ENCODE peak calls at places on chromosomes 6 and 20, in eight cellular contexts. S is PC-3, D is fibroblast of pulmonary artery, N is fibroblast of mammary gland, K is GM06990, A is MM.1S, Y is pancreas, E is ascending aorta. V is an unnamed sample.

GRCh38 chr6:82909551-82909950 is 156.1 kb downstream of the UBE3D start:
- DNase-seq in A (no peak), Y (no peak), E (no peak), K (no peak), S (no peak), N (peak), D (no peak), V (no peak)

GRCh38 chr6:163193326-163193725 is 221.2 kb upstream of the QKI start:
- DNase-seq in E (no peak), A (no peak), N (no peak), K (no peak), S (no peak), Y (no peak), D (no peak), V (no peak)

GRCh38 chr6:156687875-156688549 is 89.2 kb upstream of the ARID1B start:
- DNase-seq in K (no peak), Y (peak), D (peak), A (no peak), S (peak), E (no peak), N (peak), V (no peak)

GRCh38 chr20:49685809-49686208 is 27.9 kb downstream of the B4GALT5 start:
- DNase-seq in Y (no peak), E (no peak), N (peak), A (no peak), K (no peak), D (peak), S (peak), V (no peak)

GRCh38 chr20:14744723-14745122 is 407.3 kb upstream of the FLRT3 start:
- DNase-seq in Y (no peak), D (no peak), N (no peak), A (no peak), K (peak), S (no peak), E (no peak), V (no peak)

GRCh38 chr20:48725589-48725991 is 102.2 kb downstream of the PREX1 start:
- DNase-seq in S (peak), E (no peak), A (no peak), D (peak), N (peak), K (no peak), Y (no peak), V (no peak)

GRCh38 chr6:74892091-74892490 is 313.8 kb downstream of the COL12A1 start:
- DNase-seq in A (no peak), S (no peak), Y (no peak), D (no peak), E (no peak), N (no peak), K (no peak), V (no peak)

GRCh38 chr6:134605034-134605433 is 287.1 kb upstream of the SGK1 start:
- DNase-seq in S (no peak), D (no peak), Y (no peak), N (no peak), A (no peak), E (no peak), K (no peak), V (no peak)

GRCh38 chr6:130961148-130961547 is 101.9 kb downstream of the EPB41L2 start:
- DNase-seq in E (no peak), K (peak), S (no peak), Y (no peak), D (no peak), A (no peak), N (no peak), V (no peak)

GRCh38 chr6:111712398-111712797 is 106.7 kb upstream of the TRAF3IP2 start:
- DNase-seq in D (peak), A (no peak), S (no peak), Y (no peak), N (peak), E (no peak), K (no peak), V (no peak)

GRCh38 chr6:170288091-170288631 is 2.7 kb downstream of the DLL1 start:
- DNase-seq in Y (no peak), D (no peak), K (no peak), N (no peak), A (no peak), S (no peak), E (no peak), V (no peak)

GRCh38 chr6:30960907-30961673 is 20.3 kb downstream of the MUCL3 start:
- DNase-seq in N (no peak), D (peak), K (no peak), E (no peak), S (no peak), Y (no peak), A (no peak), V (no peak)

GRCh38 chr20:45969712-45970634 is 2.0 kb downstream of the ZNF335 start:
- DNase-seq in Y (no peak), K (no peak), D (peak), A (peak), N (peak), S (peak), E (no peak), V (no peak)

GRCh38 chr6:43302126-43302525 is 4.1 kb downstream of the SLC22A7 start:
- DNase-seq in K (no peak), D (no peak), Y (no peak), E (no peak), N (no peak), A (no peak), S (no peak), V (no peak)

GRCh38 chr6:88983532-88983931 is 20.1 kb upstream of the RNGTT start:
- DNase-seq in A (no peak), E (no peak), N (peak), D (peak), Y (no peak), K (no peak), S (peak), V (no peak)

GRCh38 chr6:67722861-67723261 is 912.2 kb upstream of the ADGRB3 start:
- DNase-seq in N (no peak), E (no peak), A (no peak), K (no peak), D (no peak), Y (peak), S (no peak), V (no peak)

GRCh38 chr6:108587258-108588059 is 26.7 kb downstream of the FOXO3 start:
- DNase-seq in E (no peak), D (peak), Y (no peak), K (no peak), S (peak), N (peak), A (peak), V (peak)

GRCh38 chr6:124963416-124964083 is 1.3 kb downstream of the RNF217 start:
- DNase-seq in Y (no peak), A (no peak), D (peak), S (peak), N (peak), K (no peak), E (no peak), V (no peak)

GRCh38 chr6:70973591-70973990 is 16.7 kb upstream of the B3GAT2 start:
- DNase-seq in Y (no peak), E (no peak), A (no peak), N (peak), K (no peak), D (no peak), S (no peak), V (no peak)

GRCh38 chr6:166862287-166862977 is 93.9 kb downstream of the RNASET2 start:
- DNase-seq in S (no peak), N (no peak), D (no peak), E (no peak), K (no peak), Y (peak), A (no peak), V (no peak)

GRCh38 chr6:39211183-39211582 is 18.1 kb downstream of the KCNK5 start:
- DNase-seq in D (no peak), E (no peak), A (no peak), K (no peak), Y (no peak), S (no peak), N (no peak), V (no peak)

GRCh38 chr6:57172136-57173055 is at the start of gene BAG2:
- DNase-seq in N (peak), Y (peak), E (peak), D (peak), K (peak), A (peak), S (peak), V (peak)

GRCh38 chr20:1629321-1629720 is 9.5 kb upstream of the SIRPB1 start:
- DNase-seq in S (peak), N (no peak), E (no peak), K (no peak), A (no peak), Y (no peak), D (no peak), V (no peak)

GRCh38 chr6:16999486-17000436 is 102.1 kb upstream of the STMND1 start:
- DNase-seq in E (no peak), N (peak), Y (no peak), S (peak), A (no peak), K (no peak), D (peak), V (no peak)

GRCh38 chr6:99219788-99220187 is 129.7 kb downstream of the FAXC start:
- DNase-seq in S (peak), N (no peak), E (no peak), D (no peak), Y (no peak), A (no peak), K (no peak), V (no peak)

GRCh38 chr20:13554706-13555105 is 84.0 kb downstream of the TASP1 start:
- DNase-seq in Y (no peak), S (peak), A (no peak), E (no peak), K (no peak), D (peak), N (peak), V (no peak)

GRCh38 chr6:134474980-134475379 is 157.1 kb upstream of the SGK1 start:
- DNase-seq in Y (no peak), D (no peak), K (no peak), N (no peak), S (no peak), E (no peak), A (no peak), V (no peak)

GRCh38 chr20:25864986-25865714 is 168.5 kb upstream of the ZNF337 start:
- DNase-seq in N (no peak), K (no peak), S (no peak), E (no peak), D (no peak), A (no peak), Y (peak), V (no peak)
- H3K4me3 ChIP-seq in N (no peak), K (peak), S (peak), E (peak), D (peak), A (peak), Y (no peak), V (peak)

DNA sequence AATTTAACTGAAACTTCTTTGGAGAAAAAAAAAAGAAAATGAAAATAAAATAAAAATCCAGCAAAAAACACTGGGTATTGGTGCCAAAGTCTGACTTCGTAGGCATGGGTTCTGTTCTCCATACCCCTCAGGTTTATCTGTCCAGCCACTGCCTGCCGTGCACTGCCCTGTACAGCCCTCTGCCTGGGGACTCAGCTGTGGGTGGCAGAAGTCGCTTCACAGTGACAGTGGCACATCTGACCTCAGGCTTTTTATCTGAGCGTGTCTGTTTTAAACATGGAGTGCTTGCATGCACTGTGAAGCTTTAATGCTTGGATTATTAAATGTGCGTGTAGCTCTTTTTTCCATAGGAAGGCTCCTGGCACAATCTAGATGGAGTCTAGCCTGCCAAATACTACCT is 375.4 kb downstream of the UTRN start:
- DNase-seq in S (no peak), Y (no peak), N (no peak), A (no peak), K (no peak), E (no peak), D (no peak), V (no peak)
- H3K4me3 ChIP-seq in S (no peak), Y (no peak), N (no peak), A (no peak), K (no peak), E (no peak), D (no peak), V (no peak)

GRCh38 chr6:26059901-26060300 is 27.3 kb upstream of the HFE start:
- DNase-seq in N (no peak), K (no peak), E (no peak), D (no peak), Y (no peak), S (no peak), A (no peak), V (no peak)

GRCh38 chr6:26067367-26067766 is 19.9 kb upstream of the HFE start:
- DNase-seq in K (no peak), Y (no peak), A (no peak), N (no peak), S (peak), E (no peak), D (no peak), V (no peak)

GRCh38 chr6:26065952-26066380 is 21.3 kb upstream of the HFE start:
- DNase-seq in Y (no peak), E (no peak), N (peak), S (peak), K (peak), D (peak), A (peak), V (peak)

GRCh38 chr6:26068036-26068435 is 19.2 kb upstream of the HFE start:
- DNase-seq in N (no peak), E (no peak), S (no peak), Y (no peak), D (no peak), K (no peak), A (no peak), V (no peak)

GRCh38 chr6:26064619-26065257 is 22.5 kb upstream of the HFE start:
- DNase-seq in A (peak), Y (no peak), D (peak), E (no peak), N (peak), K (peak), S (peak), V (no peak)
- H3K4me3 ChIP-seq in A (no peak), Y (no peak), D (no peak), E (no peak), N (no peak), K (no peak), S (no peak), V (no peak)

GRCh38 chr6:73177221-73177944 is 47.9 kb downstream of the KHDC1L start:
- DNase-seq in E (no peak), A (no peak), D (no peak), Y (no peak), S (no peak), N (no peak), K (peak), V (no peak)
- H3K4me3 ChIP-seq in E (no peak), A (no peak), D (no peak), Y (no peak), S (no peak), N (no peak), K (no peak), V (no peak)

DNA sequence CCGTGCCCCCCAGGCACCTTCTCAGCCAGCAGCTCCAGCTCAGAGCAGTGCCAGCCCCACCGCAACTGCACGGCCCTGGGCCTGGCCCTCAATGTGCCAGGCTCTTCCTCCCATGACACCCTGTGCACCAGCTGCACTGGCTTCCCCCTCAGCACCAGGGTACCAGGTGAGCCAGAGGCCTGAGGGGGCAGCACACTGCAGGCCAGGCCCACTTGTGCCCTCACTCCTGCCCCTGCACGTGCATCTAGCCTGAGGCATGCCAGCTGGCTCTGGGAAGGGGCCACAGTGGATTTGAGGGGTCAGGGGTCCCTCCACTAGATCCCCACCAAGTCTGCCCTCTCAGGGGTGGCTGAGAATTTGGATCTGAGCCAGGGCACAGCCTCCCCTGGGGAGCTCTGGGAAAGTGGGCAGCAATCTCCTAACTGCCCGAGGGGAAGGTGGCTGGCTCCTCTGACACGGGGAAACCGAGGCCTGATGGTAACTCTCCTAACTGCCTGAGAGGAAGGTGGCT is 960 bp downstream of the TNFRSF6B start:
- DNase-seq in S (peak), N (no peak), A (no peak), K (no peak), Y (peak), D (no peak), E (no peak), V (no peak)
- H3K4me3 ChIP-seq in S (peak), N (peak), A (no peak), K (no peak), Y (no peak), D (peak), E (peak), V (peak)

DNA sequence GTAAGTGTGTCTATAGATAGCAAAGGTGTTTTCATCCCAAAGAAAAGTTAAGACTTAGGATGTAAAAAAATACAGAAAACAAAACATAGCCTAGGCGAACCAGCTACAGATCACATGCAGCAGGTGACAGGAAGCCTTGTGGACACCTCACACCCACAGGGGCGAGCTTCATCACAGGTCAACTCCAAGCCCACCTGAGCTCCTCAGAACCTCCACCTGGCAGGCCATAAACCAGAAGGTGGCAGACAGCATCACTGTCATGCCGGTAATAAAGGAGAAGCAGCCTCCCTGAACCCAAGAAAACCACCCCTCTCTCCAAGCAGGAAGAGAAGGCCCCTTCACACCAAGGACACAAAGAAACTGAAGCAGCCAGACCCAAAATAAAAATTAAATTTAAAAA is 1.0 kb downstream of the RALGAPA2 start:
- DNase-seq in E (no peak), N (no peak), Y (no peak), D (no peak), S (no peak), K (no peak), A (no peak), V (no peak)
- H3K4me3 ChIP-seq in E (peak), N (no peak), Y (peak), D (peak), S (peak), K (peak), A (peak), V (peak)

V was measured in dorsolateral prefrontal cortex.